ENCODE peak calls at places on chromosomes 3 and 15, in eight cellular contexts. I, B, W, D, Z, C, V and O are unnamed samples.

GRCh38 chr3:13700362-13700761 is 151.4 kb downstream of the FBLN2 start:
- DNase-seq in V (no peak), I (peak), B (no peak), Z (no peak), C (no peak), D (no peak), W (no peak), O (no peak)

GRCh38 chr15:27587810-27588209 is 511.3 kb downstream of the OCA2 start:
- DNase-seq in Z (no peak), B (no peak), C (no peak), D (no peak), W (no peak), V (no peak), I (peak), O (no peak)

GRCh38 chr3:127077068-127077467 is 94.2 kb downstream of the PLXNA1 start:
- DNase-seq in I (peak), Z (no peak), C (no peak), D (no peak), W (no peak), B (no peak), V (no peak), O (no peak)

GRCh38 chr3:67733269-67733950 is 79.0 kb upstream of the SUCLG2 start:
- DNase-seq in D (no peak), C (no peak), V (no peak), W (no peak), Z (no peak), B (no peak), I (no peak), O (no peak)

GRCh38 chr3:51538115-51538458 is 432 bp upstream of the RAD54L2 start:
- DNase-seq in Z (no peak), V (no peak), B (no peak), D (no peak), I (no peak), C (no peak), W (no peak), O (no peak)

GRCh38 chr3:177056927-177057326 is 140.4 kb downstream of the TBL1XR1 start:
- DNase-seq in D (no peak), W (no peak), I (no peak), Z (no peak), C (no peak), B (no peak), V (no peak), O (no peak)

GRCh38 chr3:71517206-71517855 is 66.2 kb downstream of the FOXP1 start:
- DNase-seq in Z (no peak), W (no peak), D (no peak), I (no peak), B (no peak), V (no peak), C (no peak), O (no peak)

GRCh38 chr3:4821975-4822374 is 157.3 kb upstream of the BHLHE40 start:
- DNase-seq in C (no peak), W (peak), Z (no peak), D (no peak), I (no peak), B (no peak), V (no peak), O (no peak)

GRCh38 chr15:45097466-45097865 is 16.5 kb downstream of the DUOX2 start:
- DNase-seq in V (no peak), D (no peak), W (no peak), B (no peak), C (no peak), Z (no peak), I (no peak), O (no peak)

GRCh38 chr3:182327196-182327681 is 466.1 kb upstream of the ATP11B start:
- DNase-seq in C (no peak), B (no peak), D (peak), Z (no peak), W (no peak), V (peak), I (no peak), O (no peak)

GRCh38 chr3:9021610-9022009 is 58.3 kb upstream of the RAD18 start:
- DNase-seq in Z (no peak), D (no peak), C (no peak), W (no peak), B (no peak), I (no peak), V (no peak), O (no peak)

GRCh38 chr3:131454501-131454900 is 48.3 kb downstream of the MRPL3 start:
- DNase-seq in V (peak), C (no peak), Z (no peak), D (no peak), I (no peak), W (no peak), B (no peak), O (no peak)